ENCODE peak calls at places on chromosomes 4 and X, in eight cellular contexts. U is A549, M is dorsolateral prefrontal cortex, D is adrenal gland, A is breast epithelium, H is progenitor cell of endocrine pancreas, F is nephron progenitor cell, J is mesothelial cell of epicardium. X is an unnamed sample.

GRCh38 chr4:26862381-26862915 is 1.8 kb downstream of the STIM2 start:
- DNase-seq in H (no peak), A (no peak), D (no peak), F (no peak), J (no peak), M (no peak), U (no peak), X (no peak)

GRCh38 chrX:105758784-105759183 is 63.6 kb upstream of the NRK start:
- DNase-seq in U (no peak), H (no peak), J (no peak), D (no peak), F (no peak), M (no peak), A (no peak), X (no peak)

GRCh38 chrX:405149-405548 is 18.4 kb upstream of the PPP2R3B start:
- DNase-seq in J (no peak), M (no peak), F (no peak), A (no peak), U (no peak), D (no peak), H (no peak), X (no peak)

GRCh38 chrX:150225266-150225665 is 137.9 kb upstream of the MAMLD1 start:
- DNase-seq in F (no peak), H (no peak), J (no peak), U (no peak), M (no peak), A (no peak), D (no peak), X (no peak)

GRCh38 chr4:67700119-67700873 is 659 bp downstream of the UBA6 start:
- DNase-seq in H (no peak), U (no peak), J (no peak), A (peak), M (no peak), F (no peak), D (peak), X (no peak)

GRCh38 chr4:17414392-17414791 is 97.5 kb downstream of the QDPR start:
- DNase-seq in H (no peak), A (no peak), U (no peak), J (no peak), D (no peak), M (no peak), F (no peak), X (no peak)

GRCh38 chr4:74230902-74231499 is 73.1 kb downstream of the MTHFD2L start:
- DNase-seq in A (no peak), H (no peak), U (peak), D (no peak), M (no peak), J (no peak), F (no peak), X (no peak)

GRCh38 chr4:74181225-74181624 is 23.3 kb downstream of the MTHFD2L start:
- DNase-seq in F (no peak), J (no peak), A (no peak), H (no peak), U (no peak), M (no peak), D (no peak), X (no peak)

GRCh38 chr4:186040316-186040715 is 28.6 kb upstream of the TLR3 start:
- DNase-seq in H (no peak), D (no peak), A (no peak), J (no peak), F (no peak), U (no peak), M (no peak), X (no peak)

GRCh38 chr4:151340751-151341385 is 15.5 kb upstream of the SH3D19 start:
- DNase-seq in F (no peak), J (no peak), M (no peak), D (no peak), A (no peak), U (no peak), H (no peak), X (no peak)

GRCh38 chr4:183515411-183515810 is 10.6 kb downstream of the ING2 start:
- DNase-seq in U (no peak), D (no peak), H (no peak), F (no peak), J (no peak), A (no peak), M (no peak), X (no peak)

GRCh38 chr4:165378398-165378762 is 428 bp upstream of the CPE start:
- DNase-seq in U (no peak), D (no peak), F (no peak), H (no peak), M (no peak), A (no peak), J (no peak), X (no peak)

DNA sequence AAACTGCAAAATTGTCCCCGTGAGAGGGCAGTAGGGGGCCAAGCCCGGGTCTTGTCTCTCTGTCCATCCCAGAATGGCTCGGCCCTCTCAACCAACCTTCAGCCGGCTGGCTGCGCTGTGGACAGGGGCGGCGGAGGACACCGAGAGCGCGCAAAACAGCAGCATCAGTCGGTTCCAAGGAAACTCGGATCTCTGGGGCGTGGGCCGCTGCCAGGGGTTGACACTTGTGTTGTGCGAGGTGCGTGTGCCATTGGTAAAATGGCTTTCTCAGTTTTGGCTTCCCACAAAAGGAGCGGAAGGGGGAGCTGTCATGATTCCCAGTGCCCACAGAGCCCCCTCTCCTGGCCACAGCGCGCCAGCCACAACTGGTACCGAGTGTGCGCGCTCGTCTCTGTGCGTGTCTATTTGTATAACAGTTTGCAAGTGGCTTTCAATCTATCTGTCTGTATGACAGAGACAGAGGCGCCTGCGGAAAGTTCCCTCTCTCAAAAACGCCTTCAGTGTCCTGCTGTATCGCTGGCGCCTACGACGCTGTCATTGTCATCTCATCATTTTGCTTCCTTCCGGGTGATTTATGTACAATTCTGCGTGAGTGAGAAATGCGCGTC is 1.9 kb downstream of the DKK2 start:
- DNase-seq in U (no peak), M (peak), H (peak), A (no peak), J (peak), D (no peak), F (peak), X (peak)
- TF ChIP-seq CTCF in U (no peak), M (peak), H (peak), A (no peak), J (no peak), D (no peak), F (peak), X (peak)

GRCh38 chr4:102299708-102300107 is 45.6 kb downstream of the SLC39A8 start:
- DNase-seq in M (peak), H (peak), U (peak), F (peak), D (no peak), J (no peak), A (no peak), X (peak)
- TF ChIP-seq CTCF in M (peak), H (peak), U (peak), F (peak), D (peak), J (peak), A (peak), X (peak)

GRCh38 chr4:106746451-106746850 is 289.7 kb downstream of the DKK2 start:
- DNase-seq in M (no peak), U (no peak), A (no peak), F (no peak), H (no peak), D (no peak), J (no peak), X (no peak)
- TF ChIP-seq CTCF in M (no peak), U (no peak), A (no peak), F (no peak), H (no peak), D (no peak), J (no peak), X (no peak)

GRCh38 chrX:107025538-107025937 is 25.5 kb upstream of the MORC4 start:
- DNase-seq in D (no peak), M (no peak), F (peak), J (no peak), U (peak), A (no peak), H (no peak), X (no peak)
- TF ChIP-seq CTCF in D (peak), M (peak), F (peak), J (no peak), U (peak), A (no peak), H (peak), X (peak)

GRCh38 chr4:110348711-110349383 is 127.1 kb upstream of the ENPEP start:
- DNase-seq in F (no peak), A (no peak), D (no peak), U (no peak), M (no peak), H (no peak), J (no peak), X (no peak)

GRCh38 chr4:110347805-110348204 is 128.2 kb upstream of the ENPEP start:
- DNase-seq in U (no peak), J (no peak), D (no peak), H (no peak), F (no peak), M (no peak), A (no peak), X (no peak)

DNA sequence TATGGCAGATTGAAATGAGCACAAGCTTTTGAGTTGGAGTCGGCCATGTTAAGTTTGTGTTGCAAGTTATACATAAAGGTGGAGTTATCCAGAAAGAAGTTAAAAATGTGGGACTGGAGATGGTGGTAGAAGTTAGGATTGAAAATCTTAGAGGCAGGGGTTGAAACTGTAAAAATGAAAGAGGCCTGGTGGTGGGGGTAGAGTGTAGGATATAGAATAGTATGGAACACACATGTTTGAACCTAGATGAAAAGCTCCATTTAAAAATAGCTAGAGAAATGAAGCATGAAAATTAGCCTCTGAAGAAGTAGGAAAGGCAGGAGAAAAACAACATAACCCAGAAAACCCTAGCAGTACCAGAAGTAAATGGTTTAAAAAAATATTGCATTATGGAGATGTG is 131.8 kb upstream of the ENPEP start:
- DNase-seq in M (no peak), U (peak), F (no peak), D (no peak), A (no peak), J (no peak), H (no peak), X (no peak)
- TF ChIP-seq CTCF in M (no peak), U (no peak), F (peak), D (no peak), A (no peak), J (peak), H (peak), X (peak)

GRCh38 chrX:13994104-13994503 is 35.6 kb downstream of the GEMIN8 start:
- DNase-seq in F (no peak), A (no peak), J (no peak), D (no peak), M (peak), H (no peak), U (no peak), X (no peak)
- TF ChIP-seq CTCF in F (no peak), A (no peak), J (no peak), D (no peak), M (no peak), H (no peak), U (no peak), X (no peak)

GRCh38 chrX:19907794-19908193 is 20.4 kb upstream of the SH3KBP1 start:
- DNase-seq in D (no peak), H (no peak), M (no peak), A (no peak), F (no peak), J (no peak), U (no peak), X (no peak)
- TF ChIP-seq CTCF in D (no peak), H (no peak), M (no peak), A (no peak), F (no peak), J (no peak), U (peak), X (no peak)

GRCh38 chrX:45598841-45599240 is 398.2 kb upstream of the DIPK2B start:
- DNase-seq in M (no peak), J (no peak), F (no peak), D (no peak), U (no peak), H (no peak), A (no peak), X (no peak)

GRCh38 chrX:45592067-45592466 is 391.4 kb upstream of the DIPK2B start:
- DNase-seq in A (no peak), H (no peak), M (no peak), J (no peak), U (no peak), D (no peak), F (no peak), X (no peak)

GRCh38 chrX:45591650-45592049 is 391.0 kb upstream of the DIPK2B start:
- DNase-seq in U (no peak), H (no peak), M (no peak), J (no peak), A (no peak), F (no peak), D (no peak), X (no peak)

GRCh38 chrX:45601052-45601451 is 400.4 kb upstream of the DIPK2B start:
- DNase-seq in U (no peak), H (no peak), J (no peak), F (no peak), M (no peak), D (no peak), A (no peak), X (no peak)

DNA sequence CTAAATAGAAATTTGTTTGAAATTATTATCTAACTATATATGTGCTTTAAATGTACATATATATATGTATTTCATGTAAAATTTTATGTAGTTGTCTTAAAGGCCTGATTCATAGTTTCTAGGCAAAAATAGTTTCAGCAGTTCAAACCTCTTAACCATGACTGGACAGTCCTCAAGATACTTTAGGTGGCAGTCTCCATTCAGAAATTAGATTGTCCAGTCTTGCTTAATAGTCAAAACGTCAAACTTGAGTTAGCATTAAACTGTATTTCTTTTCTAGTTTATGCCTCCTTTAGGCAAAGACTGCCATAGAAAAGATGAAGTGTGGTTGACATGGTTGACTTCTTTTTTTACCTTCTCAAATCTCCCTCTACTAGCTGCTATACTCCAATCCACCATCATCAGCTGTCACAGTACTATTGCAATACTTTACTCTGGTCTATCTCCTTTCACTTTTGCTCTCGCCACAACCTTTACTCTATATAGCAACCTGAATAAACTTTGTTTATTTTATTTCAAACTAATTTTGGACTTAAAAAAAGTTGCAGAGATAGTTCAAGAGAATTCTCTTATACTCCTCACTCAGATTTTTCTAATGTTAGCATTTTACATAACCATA is 395.6 kb upstream of the DIPK2B start:
- DNase-seq in D (no peak), U (no peak), F (no peak), H (no peak), J (no peak), A (no peak), M (no peak), X (no peak)
- TF ChIP-seq CTCF in D (no peak), U (no peak), F (no peak), H (no peak), J (no peak), A (no peak), M (no peak), X (no peak)